ENCODE peak calls at places on chromosomes 13 and 19, in four cellular contexts. One of them, this sample, is unnamed.

GRCh38 chr13:100789968-100790367 is 115.4 kb upstream of the TMTC4 start:
- DNase-seq in omental fat pad: no peak
- DNase-seq in tibial artery: no peak
- DNase-seq in HFF-Myc: no peak
- DNase-seq in this sample: no peak

GRCh38 chr13:49314344-49314882 is 66.7 kb downstream of the CDADC1 start:
- DNase-seq in omental fat pad: no peak
- DNase-seq in tibial artery: no peak
- DNase-seq in HFF-Myc: no peak
- DNase-seq in this sample: no peak

GRCh38 chr13:111112196-111112595 is 2.9 kb upstream of the ARHGEF7 start:
- DNase-seq in omental fat pad: no peak
- DNase-seq in tibial artery: no peak
- DNase-seq in HFF-Myc: no peak
- DNase-seq in this sample: no peak

GRCh38 chr13:46168341-46168740 is 13.6 kb downstream of the LCP1 start:
- DNase-seq in omental fat pad: no peak
- DNase-seq in tibial artery: no peak
- DNase-seq in HFF-Myc: no peak
- DNase-seq in this sample: no peak

GRCh38 chr13:49357694-49358093 is 86.2 kb downstream of the CAB39L start:
- DNase-seq in omental fat pad: no peak
- DNase-seq in tibial artery: no peak
- DNase-seq in HFF-Myc: peak; percentile 20
- DNase-seq in this sample: no peak

GRCh38 chr19:13150919-13151604 is 851 bp downstream of the IER2 start:
- DNase-seq in omental fat pad: no peak
- DNase-seq in tibial artery: peak; percentile 81
- DNase-seq in HFF-Myc: no peak
- DNase-seq in this sample: no peak

GRCh38 chr19:36850646-36851442 is at the start of gene ZNF345:
- DNase-seq in omental fat pad: peak; percentile 80
- DNase-seq in tibial artery: peak; percentile 95
- DNase-seq in HFF-Myc: peak; percentile 70
- DNase-seq in this sample: peak; percentile 80

GRCh38 chr13:39836038-39836437 is 180.6 kb downstream of the COG6 start:
- DNase-seq in omental fat pad: no peak
- DNase-seq in tibial artery: no peak
- DNase-seq in HFF-Myc: no peak
- DNase-seq in this sample: no peak

GRCh38 chr19:14406645-14407331 is 12.4 kb downstream of the DDX39A start:
- DNase-seq in omental fat pad: no peak
- DNase-seq in tibial artery: no peak
- DNase-seq in HFF-Myc: no peak
- DNase-seq in this sample: no peak

GRCh38 chr13:30743319-30744055 is 8.1 kb downstream of the ALOX5AP start:
- DNase-seq in omental fat pad: peak; percentile 61
- DNase-seq in tibial artery: peak; percentile 82
- DNase-seq in HFF-Myc: peak; percentile 84
- DNase-seq in this sample: peak; percentile 76
- TF ChIP-seq CTCF in omental fat pad: no peak
- TF ChIP-seq CTCF in tibial artery: no peak
- TF ChIP-seq CTCF in HFF-Myc: no peak
- TF ChIP-seq CTCF in this sample: peak; percentile 7

GRCh38 chr13:76973920-76974617 is 17.8 kb upstream of the CLN5 start:
- DNase-seq in omental fat pad: no peak
- DNase-seq in tibial artery: no peak
- DNase-seq in HFF-Myc: no peak
- DNase-seq in this sample: no peak

GRCh38 chr13:76971215-76971614 is 20.7 kb upstream of the CLN5 start:
- DNase-seq in omental fat pad: no peak
- DNase-seq in tibial artery: no peak
- DNase-seq in HFF-Myc: no peak
- DNase-seq in this sample: no peak

GRCh38 chr13:76969488-76970365 is 21.4 kb downstream of the ACOD1 start:
- DNase-seq in omental fat pad: no peak
- DNase-seq in tibial artery: no peak
- DNase-seq in HFF-Myc: no peak
- DNase-seq in this sample: no peak

GRCh38 chr13:76974618-76974975 is 17.3 kb upstream of the CLN5 start:
- DNase-seq in omental fat pad: no peak
- DNase-seq in tibial artery: no peak
- DNase-seq in HFF-Myc: no peak
- DNase-seq in this sample: no peak

GRCh38 chr13:76972430-76972829 is 19.5 kb upstream of the CLN5 start:
- DNase-seq in omental fat pad: no peak
- DNase-seq in tibial artery: no peak
- DNase-seq in HFF-Myc: no peak
- DNase-seq in this sample: no peak
- TF ChIP-seq CTCF in omental fat pad: no peak
- TF ChIP-seq CTCF in tibial artery: no peak
- TF ChIP-seq CTCF in HFF-Myc: no peak
- TF ChIP-seq CTCF in this sample: no peak

GRCh38 chr19:18340990-18341868 is 831 bp downstream of the PGPEP1 start:
- DNase-seq in omental fat pad: peak; percentile 29
- DNase-seq in tibial artery: peak; percentile 82
- DNase-seq in HFF-Myc: no peak
- DNase-seq in this sample: no peak
- TF ChIP-seq CTCF in omental fat pad: no peak
- TF ChIP-seq CTCF in tibial artery: no peak
- TF ChIP-seq CTCF in HFF-Myc: no peak
- TF ChIP-seq CTCF in this sample: no peak

DNA sequence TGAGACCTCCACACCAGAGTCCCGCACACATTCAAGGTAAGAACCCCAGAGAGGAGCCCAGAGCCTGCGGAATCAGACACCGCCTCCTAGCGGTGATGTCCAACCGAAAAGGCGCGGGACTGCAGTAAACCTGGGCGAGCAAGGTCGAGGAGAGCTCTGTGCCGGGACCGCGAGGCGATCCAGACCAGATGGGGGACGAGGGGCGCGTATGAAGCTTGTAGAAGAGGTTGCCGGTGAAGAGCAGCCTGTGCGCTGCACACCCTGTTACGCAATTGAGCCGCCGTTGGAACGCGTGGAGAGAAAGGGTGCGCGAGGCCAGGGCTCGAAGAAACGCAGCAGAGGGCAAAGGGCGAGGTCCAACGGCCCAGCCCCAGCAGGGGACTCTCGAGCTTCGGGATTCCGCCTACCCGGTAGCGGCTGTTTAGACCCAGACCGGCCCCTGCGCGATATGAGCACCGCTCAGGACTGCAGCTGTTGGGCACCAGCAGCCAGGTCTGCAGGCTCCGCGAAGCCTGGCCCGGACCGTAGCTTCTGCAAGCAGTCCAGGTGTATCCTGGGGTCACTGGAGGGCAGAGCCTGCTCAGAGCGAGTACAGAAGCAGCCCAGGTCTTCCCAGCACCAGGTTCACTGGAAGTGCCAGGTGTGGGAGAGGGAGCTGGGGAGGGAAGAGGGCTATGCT is 65.9 kb upstream of the ZNF599 start:
- DNase-seq in omental fat pad: no peak
- DNase-seq in tibial artery: no peak
- DNase-seq in HFF-Myc: no peak
- DNase-seq in this sample: no peak
- TF ChIP-seq CTCF in omental fat pad: no peak
- TF ChIP-seq CTCF in tibial artery: no peak
- TF ChIP-seq CTCF in HFF-Myc: no peak
- TF ChIP-seq CTCF in this sample: no peak

GRCh38 chr19:54478677-54479266 is 5.7 kb upstream of the CDC42EP5 start:
- DNase-seq in omental fat pad: no peak
- DNase-seq in tibial artery: no peak
- DNase-seq in HFF-Myc: no peak
- DNase-seq in this sample: no peak

GRCh38 chr19:54475706-54476105 is 2.6 kb upstream of the CDC42EP5 start:
- DNase-seq in omental fat pad: no peak
- DNase-seq in tibial artery: no peak
- DNase-seq in HFF-Myc: no peak
- DNase-seq in this sample: no peak

GRCh38 chr19:54480048-54480447 is 7.0 kb upstream of the CDC42EP5 start:
- DNase-seq in omental fat pad: no peak
- DNase-seq in tibial artery: no peak
- DNase-seq in HFF-Myc: no peak
- DNase-seq in this sample: no peak

GRCh38 chr19:54473983-54474382 is 887 bp upstream of the CDC42EP5 start:
- DNase-seq in omental fat pad: no peak
- DNase-seq in tibial artery: peak; percentile 38
- DNase-seq in HFF-Myc: no peak
- DNase-seq in this sample: no peak

GRCh38 chr19:54477650-54478049 is 4.6 kb upstream of the CDC42EP5 start:
- DNase-seq in omental fat pad: no peak
- DNase-seq in tibial artery: no peak
- DNase-seq in HFF-Myc: no peak
- DNase-seq in this sample: no peak
- TF ChIP-seq CTCF in omental fat pad: no peak
- TF ChIP-seq CTCF in tibial artery: no peak
- TF ChIP-seq CTCF in HFF-Myc: peak; percentile 11
- TF ChIP-seq CTCF in this sample: no peak

GRCh38 chr13:28754698-28755545 is 36.2 kb upstream of the SLC46A3 start:
- DNase-seq in omental fat pad: no peak
- DNase-seq in tibial artery: no peak
- DNase-seq in HFF-Myc: no peak
- DNase-seq in this sample: no peak
- TF ChIP-seq CTCF in omental fat pad: no peak
- TF ChIP-seq CTCF in tibial artery: no peak
- TF ChIP-seq CTCF in HFF-Myc: peak; percentile 25
- TF ChIP-seq CTCF in this sample: no peak

GRCh38 chr13:62524498-62524897 is 1108.8 kb upstream of the PCDH20 start:
- DNase-seq in omental fat pad: no peak
- DNase-seq in tibial artery: no peak
- DNase-seq in HFF-Myc: no peak
- DNase-seq in this sample: no peak

GRCh38 chr13:62525652-62526051 is 1110.0 kb upstream of the PCDH20 start:
- DNase-seq in omental fat pad: no peak
- DNase-seq in tibial artery: no peak
- DNase-seq in HFF-Myc: no peak
- DNase-seq in this sample: no peak

GRCh38 chr13:62524061-62524460 is 1108.4 kb upstream of the PCDH20 start:
- DNase-seq in omental fat pad: no peak
- DNase-seq in tibial artery: no peak
- DNase-seq in HFF-Myc: no peak
- DNase-seq in this sample: no peak
- TF ChIP-seq CTCF in omental fat pad: no peak
- TF ChIP-seq CTCF in tibial artery: no peak
- TF ChIP-seq CTCF in HFF-Myc: no peak
- TF ChIP-seq CTCF in this sample: no peak

DNA sequence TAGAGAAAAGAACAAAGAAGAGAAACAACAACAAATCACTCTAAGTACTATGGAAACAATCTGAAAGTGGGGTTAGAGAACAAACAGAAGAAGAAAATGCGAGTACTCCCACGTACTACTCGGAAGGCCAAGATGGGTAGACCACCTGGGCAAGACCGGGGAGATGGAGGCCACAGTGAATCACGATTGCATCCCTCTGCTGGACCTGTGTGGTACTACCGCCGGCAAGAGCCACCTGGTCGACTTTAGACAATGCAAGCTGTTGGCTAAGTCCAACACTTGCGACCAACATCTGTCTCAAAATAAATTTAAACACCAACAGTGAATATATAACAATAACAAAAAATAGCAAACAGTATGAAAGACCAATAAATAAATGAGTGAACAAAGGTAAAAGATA is 45.5 kb upstream of the ZNF91 start:
- DNase-seq in omental fat pad: no peak
- DNase-seq in tibial artery: no peak
- DNase-seq in HFF-Myc: no peak
- DNase-seq in this sample: no peak
- TF ChIP-seq CTCF in omental fat pad: no peak
- TF ChIP-seq CTCF in tibial artery: peak; percentile 10
- TF ChIP-seq CTCF in HFF-Myc: peak; percentile 38
- TF ChIP-seq CTCF in this sample: peak; percentile 15

DNA sequence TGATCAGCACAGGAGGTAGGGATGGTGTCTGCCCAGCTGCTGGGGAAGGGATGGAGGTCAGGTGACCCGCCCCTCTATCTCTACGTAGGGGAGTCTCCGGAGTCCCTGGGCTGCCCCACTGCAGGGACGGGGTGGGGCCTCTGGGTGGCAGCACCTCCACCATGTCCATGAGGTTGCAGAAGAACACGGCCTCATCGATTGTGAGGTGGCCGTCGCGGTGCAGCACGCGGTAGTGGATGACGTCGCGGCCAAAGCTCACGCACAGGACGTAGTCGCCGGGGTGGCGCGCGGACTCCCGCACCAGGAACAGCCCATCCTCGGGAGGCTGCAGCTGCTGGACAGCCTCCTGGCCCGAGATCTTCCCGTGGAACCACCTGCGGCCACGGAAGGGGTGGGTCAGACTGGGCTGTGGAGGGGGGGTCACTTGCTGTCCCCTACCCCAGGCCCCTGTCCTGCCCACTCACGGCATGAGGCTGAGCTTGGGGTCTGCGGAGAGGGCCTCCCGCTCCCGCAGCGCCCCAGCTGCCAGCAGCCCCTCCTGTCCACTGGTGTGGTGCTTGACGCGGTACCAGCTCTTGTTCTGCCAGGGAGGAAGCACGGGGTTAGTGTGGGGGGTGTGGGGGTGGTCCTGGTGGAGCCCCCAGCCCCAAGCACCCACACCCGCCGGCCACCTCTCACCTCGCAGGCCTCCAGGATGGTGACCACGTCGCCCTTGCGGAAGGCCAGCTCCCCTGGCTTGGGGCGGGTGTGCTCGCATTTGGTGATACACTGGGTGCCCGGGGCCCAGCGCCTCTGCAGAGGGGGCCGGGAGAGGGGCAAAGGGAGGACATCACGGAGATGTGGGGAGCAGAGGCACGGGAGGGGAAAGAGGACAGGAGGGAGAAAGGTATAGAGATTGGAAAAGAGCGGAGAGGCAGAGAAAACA is 2.3 kb downstream of the MATK start:
- DNase-seq in omental fat pad: no peak
- DNase-seq in tibial artery: no peak
- DNase-seq in HFF-Myc: no peak
- DNase-seq in this sample: no peak
- TF ChIP-seq CTCF in omental fat pad: no peak
- TF ChIP-seq CTCF in tibial artery: no peak
- TF ChIP-seq CTCF in HFF-Myc: peak; percentile 24
- TF ChIP-seq CTCF in this sample: no peak

This sample was measured in thoracic aorta.